ENCODE peak calls at places on chromosomes 11 and 22, in five cellular contexts. One of them, this sample, is unnamed.

GRCh38 chr11:2263012-2263565 is 7.3 kb downstream of the ASCL2 start:
- DNase-seq in HCEC 1CT: no peak
- DNase-seq in CD8-positive, alpha-beta memory T cell: no peak
- DNase-seq in NCI-H1092: no peak
- DNase-seq in kidney glomerular epithelial cell: no peak
- DNase-seq in this sample: no peak

GRCh38 chr11:69369210-69369609 is 75.3 kb downstream of the MYEOV start:
- DNase-seq in HCEC 1CT: no peak
- DNase-seq in CD8-positive, alpha-beta memory T cell: no peak
- DNase-seq in NCI-H1092: no peak
- DNase-seq in kidney glomerular epithelial cell: no peak
- DNase-seq in this sample: no peak

GRCh38 chr11:130002352-130002845 is at the start of gene PRDM10:
- DNase-seq in HCEC 1CT: peak; percentile 89
- DNase-seq in CD8-positive, alpha-beta memory T cell: peak; percentile 93
- DNase-seq in NCI-H1092: peak; percentile 97
- DNase-seq in kidney glomerular epithelial cell: peak; percentile 86
- DNase-seq in this sample: peak; percentile 76

GRCh38 chr11:132106336-132106982 is 736.0 kb downstream of the NTM start:
- DNase-seq in HCEC 1CT: no peak
- DNase-seq in CD8-positive, alpha-beta memory T cell: no peak
- DNase-seq in NCI-H1092: peak; percentile 79
- DNase-seq in kidney glomerular epithelial cell: no peak
- DNase-seq in this sample: no peak

GRCh38 chr22:37267128-37267587 is 15.2 kb upstream of the CYTH4 start:
- DNase-seq in HCEC 1CT: no peak
- DNase-seq in CD8-positive, alpha-beta memory T cell: peak; percentile 71
- DNase-seq in NCI-H1092: peak; percentile 28
- DNase-seq in kidney glomerular epithelial cell: peak; percentile 12
- DNase-seq in this sample: no peak

GRCh38 chr22:24271406-24271760 is 752 bp downstream of the SPECC1L start:
- DNase-seq in HCEC 1CT: peak; percentile 12
- DNase-seq in CD8-positive, alpha-beta memory T cell: no peak
- DNase-seq in NCI-H1092: no peak
- DNase-seq in kidney glomerular epithelial cell: no peak
- DNase-seq in this sample: no peak

GRCh38 chr11:84289381-84289906 is 1003.3 kb upstream of the CCDC90B start:
- DNase-seq in HCEC 1CT: no peak
- DNase-seq in CD8-positive, alpha-beta memory T cell: no peak
- DNase-seq in NCI-H1092: no peak
- DNase-seq in kidney glomerular epithelial cell: peak; percentile 79
- DNase-seq in this sample: no peak

GRCh38 chr22:47000888-47001287 is 238.4 kb downstream of the TBC1D22A start:
- DNase-seq in HCEC 1CT: no peak
- DNase-seq in CD8-positive, alpha-beta memory T cell: no peak
- DNase-seq in NCI-H1092: no peak
- DNase-seq in kidney glomerular epithelial cell: no peak
- DNase-seq in this sample: no peak

GRCh38 chr11:12813371-12814225 is 139.4 kb downstream of the TEAD1 start:
- DNase-seq in HCEC 1CT: peak; percentile 89
- DNase-seq in CD8-positive, alpha-beta memory T cell: no peak
- DNase-seq in NCI-H1092: no peak
- DNase-seq in kidney glomerular epithelial cell: peak; percentile 84
- DNase-seq in this sample: no peak

GRCh38 chr11:115919341-115920086 is 415.3 kb upstream of the CADM1 start:
- DNase-seq in HCEC 1CT: no peak
- DNase-seq in CD8-positive, alpha-beta memory T cell: no peak
- DNase-seq in NCI-H1092: no peak
- DNase-seq in kidney glomerular epithelial cell: peak; percentile 98
- DNase-seq in this sample: no peak

GRCh38 chr11:27055065-27055682 is 14.6 kb downstream of the BBOX1 start:
- DNase-seq in HCEC 1CT: no peak
- DNase-seq in CD8-positive, alpha-beta memory T cell: no peak
- DNase-seq in NCI-H1092: no peak
- DNase-seq in kidney glomerular epithelial cell: peak; percentile 18
- DNase-seq in this sample: peak; percentile 8

GRCh38 chr11:109914809-109915653 is 178.2 kb upstream of the ZC3H12C start:
- DNase-seq in HCEC 1CT: peak; percentile 62
- DNase-seq in CD8-positive, alpha-beta memory T cell: no peak
- DNase-seq in NCI-H1092: no peak
- DNase-seq in kidney glomerular epithelial cell: peak; percentile 12
- DNase-seq in this sample: peak; percentile 1

GRCh38 chr11:62433553-62434301 is 14.9 kb downstream of the SCGB1A1 start:
- DNase-seq in HCEC 1CT: no peak
- DNase-seq in CD8-positive, alpha-beta memory T cell: no peak
- DNase-seq in NCI-H1092: no peak
- DNase-seq in kidney glomerular epithelial cell: no peak
- DNase-seq in this sample: no peak

GRCh38 chr11:105960252-105961245 is 61.5 kb downstream of the MSANTD4 start:
- DNase-seq in HCEC 1CT: no peak
- DNase-seq in CD8-positive, alpha-beta memory T cell: no peak
- DNase-seq in NCI-H1092: peak; percentile 51
- DNase-seq in kidney glomerular epithelial cell: no peak
- DNase-seq in this sample: peak; percentile 71

GRCh38 chr22:29938285-29938693 is 55.3 kb downstream of the MTMR3 start:
- DNase-seq in HCEC 1CT: no peak
- DNase-seq in CD8-positive, alpha-beta memory T cell: no peak
- DNase-seq in NCI-H1092: no peak
- DNase-seq in kidney glomerular epithelial cell: no peak
- DNase-seq in this sample: no peak

GRCh38 chr11:92295175-92296137 is 70.8 kb downstream of the FAT3 start:
- DNase-seq in HCEC 1CT: peak; percentile 15
- DNase-seq in CD8-positive, alpha-beta memory T cell: no peak
- DNase-seq in NCI-H1092: no peak
- DNase-seq in kidney glomerular epithelial cell: no peak
- DNase-seq in this sample: no peak

GRCh38 chr11:2768471-2769408 is 68.9 kb upstream of the KCNQ1OT1 start:
- DNase-seq in HCEC 1CT: peak; percentile 70
- DNase-seq in CD8-positive, alpha-beta memory T cell: no peak
- DNase-seq in NCI-H1092: no peak
- DNase-seq in kidney glomerular epithelial cell: peak; percentile 67
- DNase-seq in this sample: no peak

GRCh38 chr11:44563716-44564115 is 1.7 kb upstream of the CD82 start:
- DNase-seq in HCEC 1CT: no peak
- DNase-seq in CD8-positive, alpha-beta memory T cell: no peak
- DNase-seq in NCI-H1092: no peak
- DNase-seq in kidney glomerular epithelial cell: no peak
- DNase-seq in this sample: no peak

GRCh38 chr22:42310301-42310981 is 40.0 kb upstream of the TCF20 start:
- DNase-seq in HCEC 1CT: no peak
- DNase-seq in CD8-positive, alpha-beta memory T cell: no peak
- DNase-seq in NCI-H1092: no peak
- DNase-seq in kidney glomerular epithelial cell: no peak
- DNase-seq in this sample: no peak

GRCh38 chr11:88420165-88420781 is 82.7 kb upstream of the CTSC start:
- DNase-seq in HCEC 1CT: peak; percentile 92
- DNase-seq in CD8-positive, alpha-beta memory T cell: no peak
- DNase-seq in NCI-H1092: no peak
- DNase-seq in kidney glomerular epithelial cell: no peak
- DNase-seq in this sample: no peak

GRCh38 chr11:115083129-115083823 is 404.9 kb downstream of the NXPE2 start:
- DNase-seq in HCEC 1CT: no peak
- DNase-seq in CD8-positive, alpha-beta memory T cell: no peak
- DNase-seq in NCI-H1092: no peak
- DNase-seq in kidney glomerular epithelial cell: no peak
- DNase-seq in this sample: peak; percentile 55

GRCh38 chr11:126969865-126970479 is 30.6 kb downstream of the KIRREL3 start:
- DNase-seq in HCEC 1CT: peak; percentile 29
- DNase-seq in CD8-positive, alpha-beta memory T cell: no peak
- DNase-seq in NCI-H1092: peak; percentile 11
- DNase-seq in kidney glomerular epithelial cell: peak; percentile 43
- DNase-seq in this sample: peak; percentile 58

GRCh38 chr11:112255075-112255739 is 5.5 kb downstream of the PLET1 start:
- DNase-seq in HCEC 1CT: peak; percentile 39
- DNase-seq in CD8-positive, alpha-beta memory T cell: no peak
- DNase-seq in NCI-H1092: peak; percentile 65
- DNase-seq in kidney glomerular epithelial cell: no peak
- DNase-seq in this sample: peak; percentile 13

GRCh38 chr11:59158206-59159068 is 13.5 kb upstream of the DTX4 start:
- DNase-seq in HCEC 1CT: peak; percentile 68
- DNase-seq in CD8-positive, alpha-beta memory T cell: peak; percentile 60
- DNase-seq in NCI-H1092: peak; percentile 42
- DNase-seq in kidney glomerular epithelial cell: peak; percentile 43
- DNase-seq in this sample: peak; percentile 67

GRCh38 chr11:115607621-115608191 is 103.5 kb upstream of the CADM1 start:
- DNase-seq in HCEC 1CT: no peak
- DNase-seq in CD8-positive, alpha-beta memory T cell: no peak
- DNase-seq in NCI-H1092: no peak
- DNase-seq in kidney glomerular epithelial cell: no peak
- DNase-seq in this sample: no peak

GRCh38 chr22:40444483-40444787 is 74.0 kb downstream of the SGSM3 start:
- DNase-seq in HCEC 1CT: no peak
- DNase-seq in CD8-positive, alpha-beta memory T cell: no peak
- DNase-seq in NCI-H1092: no peak
- DNase-seq in kidney glomerular epithelial cell: no peak
- DNase-seq in this sample: no peak

GRCh38 chr11:130786987-130787688 is 129.1 kb downstream of the SNX19 start:
- DNase-seq in HCEC 1CT: no peak
- DNase-seq in CD8-positive, alpha-beta memory T cell: no peak
- DNase-seq in NCI-H1092: no peak
- DNase-seq in kidney glomerular epithelial cell: peak; percentile 94
- DNase-seq in this sample: no peak

GRCh38 chr11:87120937-87121336 is 83.2 kb downstream of the TMEM135 start:
- DNase-seq in HCEC 1CT: no peak
- DNase-seq in CD8-positive, alpha-beta memory T cell: no peak
- DNase-seq in NCI-H1092: no peak
- DNase-seq in kidney glomerular epithelial cell: no peak
- DNase-seq in this sample: no peak

GRCh38 chr11:97079244-97079643 is 689.4 kb downstream of the JRKL start:
- DNase-seq in HCEC 1CT: no peak
- DNase-seq in CD8-positive, alpha-beta memory T cell: no peak
- DNase-seq in NCI-H1092: no peak
- DNase-seq in kidney glomerular epithelial cell: no peak
- DNase-seq in this sample: no peak

GRCh38 chr11:29447821-29448220 is 569.0 kb downstream of the KCNA4 start:
- DNase-seq in HCEC 1CT: no peak
- DNase-seq in CD8-positive, alpha-beta memory T cell: no peak
- DNase-seq in NCI-H1092: no peak
- DNase-seq in kidney glomerular epithelial cell: peak; percentile 58
- DNase-seq in this sample: no peak

GRCh38 chr11:73321342-73322110 is 13.4 kb downstream of the ARHGEF17 start:
- DNase-seq in HCEC 1CT: no peak
- DNase-seq in CD8-positive, alpha-beta memory T cell: no peak
- DNase-seq in NCI-H1092: peak; percentile 45
- DNase-seq in kidney glomerular epithelial cell: no peak
- DNase-seq in this sample: peak; percentile 28

GRCh38 chr11:130403967-130404366 is 24.4 kb downstream of the ADAMTS8 start:
- DNase-seq in HCEC 1CT: no peak
- DNase-seq in CD8-positive, alpha-beta memory T cell: no peak
- DNase-seq in NCI-H1092: no peak
- DNase-seq in kidney glomerular epithelial cell: no peak
- DNase-seq in this sample: no peak

GRCh38 chr22:37638351-37639069 is 959 bp upstream of the SH3BP1 start:
- DNase-seq in HCEC 1CT: no peak
- DNase-seq in CD8-positive, alpha-beta memory T cell: peak; percentile 46
- DNase-seq in NCI-H1092: no peak
- DNase-seq in kidney glomerular epithelial cell: no peak
- DNase-seq in this sample: no peak

GRCh38 chr11:11239959-11240358 is 113.1 kb downstream of the CSNK2A3 start:
- DNase-seq in HCEC 1CT: no peak
- DNase-seq in CD8-positive, alpha-beta memory T cell: no peak
- DNase-seq in NCI-H1092: no peak
- DNase-seq in kidney glomerular epithelial cell: no peak
- DNase-seq in this sample: no peak

GRCh38 chr11:12587333-12587997 is 86.8 kb upstream of the TEAD1 start:
- DNase-seq in HCEC 1CT: peak; percentile 45
- DNase-seq in CD8-positive, alpha-beta memory T cell: no peak
- DNase-seq in NCI-H1092: no peak
- DNase-seq in kidney glomerular epithelial cell: peak; percentile 36
- DNase-seq in this sample: no peak

GRCh38 chr11:124748481-124749338 is 3.3 kb downstream of the VSIG2 start:
- DNase-seq in HCEC 1CT: peak; percentile 61
- DNase-seq in CD8-positive, alpha-beta memory T cell: no peak
- DNase-seq in NCI-H1092: no peak
- DNase-seq in kidney glomerular epithelial cell: no peak
- DNase-seq in this sample: no peak

GRCh38 chr22:37818397-37819099 is 4.6 kb upstream of the GALR3 start:
- DNase-seq in HCEC 1CT: peak; percentile 33
- DNase-seq in CD8-positive, alpha-beta memory T cell: peak; percentile 52
- DNase-seq in NCI-H1092: peak; percentile 33
- DNase-seq in kidney glomerular epithelial cell: no peak
- DNase-seq in this sample: peak; percentile 6

GRCh38 chr11:34618406-34618805 is 2.5 kb upstream of the EHF start:
- DNase-seq in HCEC 1CT: no peak
- DNase-seq in CD8-positive, alpha-beta memory T cell: no peak
- DNase-seq in NCI-H1092: no peak
- DNase-seq in kidney glomerular epithelial cell: no peak
- DNase-seq in this sample: no peak

GRCh38 chr22:39994566-39995345 is at the start of gene FAM83F:
- DNase-seq in HCEC 1CT: no peak
- DNase-seq in CD8-positive, alpha-beta memory T cell: peak; percentile 29
- DNase-seq in NCI-H1092: no peak
- DNase-seq in kidney glomerular epithelial cell: no peak
- DNase-seq in this sample: no peak